ENCODE peak calls at places on chromosomes 2 and 18, in ten cellular contexts. One of them, this sample, is unnamed.

GRCh38 chr2:52465267-52465666 is 1302.3 kb upstream of the CHAC2 start:
- DNase-seq in cerebellar nuclear complex: no peak
- DNase-seq in EH: no peak
- DNase-seq in HS-5: no peak
- DNase-seq in HS-27A: peak
- DNase-seq in kidney epithelial cell: no peak
- DNase-seq in putamen: no peak
- DNase-seq in ecto neural progenitor cell: no peak
- DNase-seq in GM10248: no peak
- DNase-seq in heart right ventricle: no peak
- DNase-seq in this sample: no peak

GRCh38 chr2:235553696-235554100 is 59.9 kb downstream of the AGAP1 start:
- DNase-seq in cerebellar nuclear complex: no peak
- DNase-seq in EH: no peak
- DNase-seq in HS-5: no peak
- DNase-seq in HS-27A: no peak
- DNase-seq in kidney epithelial cell: no peak
- DNase-seq in putamen: no peak
- DNase-seq in ecto neural progenitor cell: no peak
- DNase-seq in GM10248: no peak
- DNase-seq in heart right ventricle: no peak
- DNase-seq in this sample: no peak

GRCh38 chr18:74916773-74917393 is 292.1 kb downstream of the PTGR3 start:
- DNase-seq in cerebellar nuclear complex: no peak
- DNase-seq in EH: no peak
- DNase-seq in HS-5: no peak
- DNase-seq in HS-27A: no peak
- DNase-seq in kidney epithelial cell: no peak
- DNase-seq in putamen: no peak
- DNase-seq in ecto neural progenitor cell: no peak
- DNase-seq in GM10248: no peak
- DNase-seq in heart right ventricle: no peak
- DNase-seq in this sample: no peak

GRCh38 chr2:47510745-47511144 is 107.8 kb downstream of the MSH2 start:
- DNase-seq in cerebellar nuclear complex: no peak
- DNase-seq in EH: peak
- DNase-seq in HS-5: no peak
- DNase-seq in HS-27A: no peak
- DNase-seq in kidney epithelial cell: no peak
- DNase-seq in putamen: no peak
- DNase-seq in ecto neural progenitor cell: no peak
- DNase-seq in GM10248: no peak
- DNase-seq in heart right ventricle: no peak
- DNase-seq in this sample: no peak

GRCh38 chr2:24050041-24050655 is 607 bp downstream of the FKBP1B start:
- DNase-seq in cerebellar nuclear complex: no peak
- DNase-seq in EH: peak
- DNase-seq in HS-5: no peak
- DNase-seq in HS-27A: no peak
- DNase-seq in kidney epithelial cell: no peak
- DNase-seq in putamen: no peak
- DNase-seq in ecto neural progenitor cell: peak
- DNase-seq in GM10248: no peak
- DNase-seq in heart right ventricle: peak
- DNase-seq in this sample: no peak

GRCh38 chr18:62436636-62437519 is 85.9 kb upstream of the ZCCHC2 start:
- DNase-seq in cerebellar nuclear complex: no peak
- DNase-seq in EH: peak
- DNase-seq in HS-5: peak
- DNase-seq in HS-27A: no peak
- DNase-seq in kidney epithelial cell: no peak
- DNase-seq in putamen: no peak
- DNase-seq in ecto neural progenitor cell: no peak
- DNase-seq in GM10248: no peak
- DNase-seq in heart right ventricle: peak
- DNase-seq in this sample: no peak

GRCh38 chr2:98859323-98859722 is 76.7 kb downstream of the CRACDL start:
- DNase-seq in cerebellar nuclear complex: no peak
- DNase-seq in EH: no peak
- DNase-seq in HS-5: no peak
- DNase-seq in HS-27A: no peak
- DNase-seq in kidney epithelial cell: no peak
- DNase-seq in putamen: no peak
- DNase-seq in ecto neural progenitor cell: no peak
- DNase-seq in GM10248: no peak
- DNase-seq in heart right ventricle: no peak
- DNase-seq in this sample: no peak

GRCh38 chr2:166573393-166573792 is 79.3 kb upstream of the SCN7A start:
- DNase-seq in cerebellar nuclear complex: no peak
- DNase-seq in EH: peak
- DNase-seq in HS-5: peak
- DNase-seq in HS-27A: no peak
- DNase-seq in kidney epithelial cell: peak
- DNase-seq in putamen: no peak
- DNase-seq in ecto neural progenitor cell: no peak
- DNase-seq in GM10248: no peak
- DNase-seq in heart right ventricle: no peak
- DNase-seq in this sample: no peak

GRCh38 chr2:236979664-236980063 is 106.0 kb upstream of the COPS8 start:
- DNase-seq in cerebellar nuclear complex: no peak
- DNase-seq in EH: no peak
- DNase-seq in HS-5: no peak
- DNase-seq in HS-27A: no peak
- DNase-seq in kidney epithelial cell: no peak
- DNase-seq in putamen: no peak
- DNase-seq in ecto neural progenitor cell: no peak
- DNase-seq in GM10248: no peak
- DNase-seq in heart right ventricle: no peak
- DNase-seq in this sample: no peak

GRCh38 chr2:105373895-105374401 is 24.9 kb downstream of the FHL2 start:
- DNase-seq in cerebellar nuclear complex: no peak
- DNase-seq in EH: no peak
- DNase-seq in HS-5: no peak
- DNase-seq in HS-27A: no peak
- DNase-seq in kidney epithelial cell: no peak
- DNase-seq in putamen: no peak
- DNase-seq in ecto neural progenitor cell: no peak
- DNase-seq in GM10248: peak
- DNase-seq in heart right ventricle: no peak
- DNase-seq in this sample: no peak

GRCh38 chr2:31334311-31335026 is 80.1 kb downstream of the XDH start:
- DNase-seq in cerebellar nuclear complex: no peak
- DNase-seq in EH: peak
- DNase-seq in HS-5: no peak
- DNase-seq in HS-27A: no peak
- DNase-seq in kidney epithelial cell: peak
- DNase-seq in putamen: no peak
- DNase-seq in ecto neural progenitor cell: no peak
- DNase-seq in GM10248: no peak
- DNase-seq in heart right ventricle: no peak
- DNase-seq in this sample: no peak

This sample was measured in COR-L47.